ENCODE peak calls at places on chromosomes 4 and X, in nine cellular contexts. H, Q, B, G, Z, V, P, T and N are unnamed samples.

GRCh38 chr4:138595731-138596465 is 353.7 kb upstream of the SLC7A11 start:
- DNase-seq in H (no peak), Q (no peak), B (no peak), G (no peak), Z (no peak), V (no peak), P (no peak), T (peak), N (no peak)

GRCh38 chrX:152635941-152636340 is 1.8 kb upstream of the GABRQ start:
- DNase-seq in H (no peak), Q (peak), B (no peak), G (no peak), Z (no peak), V (peak), P (peak), T (peak), N (no peak)

GRCh38 chrX:23904096-23904495 is 3.6 kb downstream of the APOO start:
- DNase-seq in H (no peak), Q (no peak), B (no peak), G (no peak), Z (no peak), V (no peak), P (no peak), T (no peak), N (no peak)

GRCh38 chrX:96987228-96987627 is 103.5 kb downstream of the RPA4 start:
- DNase-seq in H (no peak), Q (no peak), B (no peak), G (no peak), Z (no peak), V (no peak), P (no peak), T (peak), N (no peak)

GRCh38 chr4:81724925-81725329 is 253.2 kb upstream of the RASGEF1B start:
- DNase-seq in H (peak), Q (no peak), B (no peak), G (peak), Z (peak), V (peak), P (peak), T (peak), N (no peak)

GRCh38 chr4:76210502-76210901 is 3.1 kb downstream of the SCARB2 start:
- DNase-seq in H (no peak), Q (no peak), B (no peak), G (no peak), Z (no peak), V (no peak), P (no peak), T (no peak), N (no peak)

GRCh38 chr4:10162341-10163000 is 45.9 kb upstream of the WDR1 start:
- DNase-seq in H (no peak), Q (no peak), B (no peak), G (no peak), Z (no peak), V (no peak), P (no peak), T (no peak), N (no peak)

GRCh38 chrX:37685452-37686347 is at the start of gene XK:
- DNase-seq in H (peak), Q (peak), B (peak), G (peak), Z (peak), V (peak), P (peak), T (peak), N (no peak)

GRCh38 chr4:56048621-56049427 is 100.1 kb downstream of the CEP135 start:
- DNase-seq in H (no peak), Q (peak), B (peak), G (no peak), Z (peak), V (peak), P (peak), T (peak), N (peak)

GRCh38 chr4:95426455-95426854 is 122.3 kb downstream of the UNC5C start:
- DNase-seq in H (no peak), Q (no peak), B (no peak), G (no peak), Z (no peak), V (no peak), P (no peak), T (peak), N (no peak)

GRCh38 chrX:47311857-47312774 is 58.3 kb upstream of the ZNF157 start:
- DNase-seq in H (peak), Q (peak), B (no peak), G (no peak), Z (peak), V (no peak), P (no peak), T (peak), N (no peak)

GRCh38 chr4:47383829-47384427 is 79.6 kb downstream of the COMMD8 start:
- DNase-seq in H (no peak), Q (peak), B (no peak), G (no peak), Z (peak), V (no peak), P (peak), T (peak), N (no peak)

GRCh38 chr4:185774815-185775684 is 36.9 kb downstream of the SORBS2 start:
- DNase-seq in H (no peak), Q (peak), B (no peak), G (no peak), Z (no peak), V (no peak), P (no peak), T (peak), N (no peak)

GRCh38 chr4:147964519-147964918 is 232.6 kb downstream of the ARHGAP10 start:
- DNase-seq in H (no peak), Q (no peak), B (no peak), G (no peak), Z (no peak), V (no peak), P (peak), T (peak), N (no peak)

GRCh38 chr4:174357321-174357720 is 73.6 kb downstream of the CEP44 start:
- DNase-seq in H (no peak), Q (no peak), B (no peak), G (no peak), Z (no peak), V (no peak), P (no peak), T (no peak), N (no peak)

GRCh38 chr4:86977621-86978184 is 42.9 kb downstream of the AFF1 start:
- DNase-seq in H (no peak), Q (peak), B (no peak), G (no peak), Z (peak), V (no peak), P (no peak), T (no peak), N (peak)

GRCh38 chr4:76206222-76206942 is 7.2 kb downstream of the SCARB2 start:
- DNase-seq in H (no peak), Q (no peak), B (no peak), G (no peak), Z (no peak), V (no peak), P (no peak), T (peak), N (no peak)

GRCh38 chr4:8248091-8248490 is 21.5 kb upstream of the HTRA3 start:
- DNase-seq in H (no peak), Q (peak), B (no peak), G (no peak), Z (no peak), V (no peak), P (no peak), T (peak), N (no peak)

GRCh38 chr4:184757810-184758209 is 23.9 kb upstream of the CENPU start:
- DNase-seq in H (no peak), Q (no peak), B (no peak), G (no peak), Z (no peak), V (no peak), P (no peak), T (peak), N (no peak)

GRCh38 chrX:997631-998137 is 214.8 kb downstream of the CRLF2 start:
- DNase-seq in H (no peak), Q (no peak), B (no peak), G (no peak), Z (no peak), V (no peak), P (no peak), T (no peak), N (no peak)

GRCh38 chr4:1793496-1793840 is 375 bp downstream of the FGFR3 start:
- DNase-seq in H (peak), Q (peak), B (no peak), G (no peak), Z (no peak), V (no peak), P (no peak), T (peak), N (no peak)

GRCh38 chr4:118173956-118174355 is 139.7 kb downstream of the NDST3 start:
- DNase-seq in H (no peak), Q (no peak), B (no peak), G (no peak), Z (peak), V (no peak), P (no peak), T (peak), N (no peak)

GRCh38 chrX:118566359-118566758 is 70.7 kb downstream of the DOCK11 start:
- DNase-seq in H (no peak), Q (no peak), B (no peak), G (no peak), Z (no peak), V (no peak), P (no peak), T (peak), N (no peak)

GRCh38 chrX:155434906-155435743 is 23.3 kb downstream of the F8A3 start:
- DNase-seq in H (no peak), Q (no peak), B (no peak), G (peak), Z (no peak), V (no peak), P (no peak), T (no peak), N (no peak)

GRCh38 chr4:40897557-40898203 is 147.9 kb downstream of the NSUN7 start:
- DNase-seq in H (peak), Q (peak), B (peak), G (peak), Z (peak), V (peak), P (peak), T (peak), N (peak)

GRCh38 chr4:74334636-74335035 is 26.4 kb downstream of the EPGN start:
- DNase-seq in H (no peak), Q (no peak), B (no peak), G (no peak), Z (no peak), V (no peak), P (no peak), T (no peak), N (no peak)

GRCh38 chrX:123570011-123570590 is 162.8 kb downstream of the THOC2 start:
- DNase-seq in H (no peak), Q (no peak), B (no peak), G (no peak), Z (no peak), V (no peak), P (no peak), T (no peak), N (no peak)

GRCh38 chrX:79259073-79259689 is 108.0 kb downstream of the ITM2A start:
- DNase-seq in H (peak), Q (no peak), B (no peak), G (no peak), Z (peak), V (peak), P (no peak), T (no peak), N (no peak)

GRCh38 chrX:153984351-153985178 is 12.0 kb downstream of the TMEM187 start:
- DNase-seq in H (peak), Q (no peak), B (no peak), G (no peak), Z (peak), V (no peak), P (no peak), T (no peak), N (no peak)

GRCh38 chr4:11628093-11628725 is 199.5 kb upstream of the HS3ST1 start:
- DNase-seq in H (no peak), Q (no peak), B (no peak), G (no peak), Z (no peak), V (no peak), P (no peak), T (peak), N (no peak)

GRCh38 chr4:102390438-102390837 is 45.2 kb upstream of the SLC39A8 start:
- DNase-seq in H (no peak), Q (no peak), B (no peak), G (no peak), Z (peak), V (no peak), P (no peak), T (no peak), N (no peak)

GRCh38 chr4:184439856-184440592 is 34.3 kb downstream of the IRF2 start:
- DNase-seq in H (no peak), Q (no peak), B (no peak), G (no peak), Z (no peak), V (no peak), P (no peak), T (peak), N (no peak)

GRCh38 chr4:177554966-177555574 is 112.8 kb upstream of the AGA start:
- DNase-seq in H (no peak), Q (peak), B (no peak), G (no peak), Z (peak), V (no peak), P (no peak), T (peak), N (peak)

GRCh38 chr4:24195976-24196736 is 306.3 kb upstream of the PPARGC1A start:
- DNase-seq in H (no peak), Q (no peak), B (no peak), G (no peak), Z (no peak), V (no peak), P (no peak), T (no peak), N (no peak)

GRCh38 chrX:150899191-150899757 is 806 bp upstream of the CD99L2 start:
- DNase-seq in H (peak), Q (peak), B (no peak), G (peak), Z (peak), V (peak), P (peak), T (peak), N (no peak)

GRCh38 chrX:43898406-43898805 is 16.2 kb upstream of the MAOB start:
- DNase-seq in H (no peak), Q (peak), B (no peak), G (no peak), Z (no peak), V (no peak), P (no peak), T (no peak), N (no peak)

GRCh38 chr4:169345207-169345788 is 74.5 kb upstream of the SH3RF1 start:
- DNase-seq in H (no peak), Q (no peak), B (no peak), G (no peak), Z (no peak), V (peak), P (no peak), T (peak), N (no peak)

GRCh38 chr4:38831653-38832052 is 25.0 kb downstream of the TLR6 start:
- DNase-seq in H (no peak), Q (no peak), B (no peak), G (no peak), Z (no peak), V (no peak), P (no peak), T (peak), N (no peak)

GRCh38 chrX:111869639-111870034 is 6.3 kb upstream of the TRPC5OS start:
- DNase-seq in H (no peak), Q (peak), B (no peak), G (no peak), Z (peak), V (peak), P (peak), T (peak), N (peak)